ENCODE peak calls at places on chromosomes 4 and X, in four cellular contexts. L, V, T and K are unnamed samples.

GRCh38 chr4:3364199-3364598 is 71.4 kb downstream of the RGS12 start:
- DNase-seq in L (no peak), V (no peak), T (no peak), K (no peak)

GRCh38 chr4:41957634-41958033 is 22.4 kb downstream of the TMEM33 start:
- DNase-seq in L (peak; percentile 9), V (no peak), T (peak; percentile 56), K (no peak)

GRCh38 chrX:298993-299392 is 17.8 kb downstream of the PLCXD1 start:
- DNase-seq in L (no peak), V (no peak), T (no peak), K (no peak)

GRCh38 chrX:123990602-123991001 is 29.1 kb downstream of the STAG2 start:
- DNase-seq in L (no peak), V (no peak), T (no peak), K (no peak)

GRCh38 chr4:76764251-76764650 is 133.7 kb downstream of the SOWAHB start:
- DNase-seq in L (no peak), V (peak; percentile 93), T (no peak), K (no peak)

GRCh38 chr4:151644625-151645024 is 116.2 kb downstream of the GATB start:
- DNase-seq in L (peak; percentile 13), V (no peak), T (peak; percentile 71), K (peak; percentile 59)

GRCh38 chr4:113978561-113979156 is 788 bp downstream of the ARSJ start:
- DNase-seq in L (peak; percentile 38), V (no peak), T (no peak), K (peak; percentile 20)

GRCh38 chrX:153645921-153646481 is 1.0 kb upstream of the DUSP9 start:
- DNase-seq in L (peak; percentile 32), V (no peak), T (no peak), K (no peak)

GRCh38 chr4:6345096-6345830 is 75.6 kb downstream of the WFS1 start:
- DNase-seq in L (no peak), V (no peak), T (no peak), K (no peak)

GRCh38 chr4:827209-828081 is 1.5 kb upstream of the CPLX1 start:
- DNase-seq in L (no peak), V (no peak), T (no peak), K (peak; percentile 49)

GRCh38 chr4:2800691-2801596 is 8.1 kb downstream of the SH3BP2 start:
- DNase-seq in L (no peak), V (peak; percentile 44), T (peak; percentile 87), K (peak; percentile 71)

GRCh38 chr4:88991746-88992145 is 65.2 kb downstream of the FAM13A start:
- DNase-seq in L (peak; percentile 8), V (no peak), T (no peak), K (no peak)

GRCh38 chr4:144714166-144714565 is 68.2 kb downstream of the HHIP start:
- DNase-seq in L (peak; percentile 20), V (no peak), T (no peak), K (no peak)

GRCh38 chrX:106177106-106177981 is 9.2 kb downstream of the PWWP3B start:
- DNase-seq in L (no peak), V (no peak), T (peak; percentile 93), K (peak; percentile 80)

GRCh38 chrX:132819885-132820284 is 138.5 kb downstream of the HS6ST2 start:
- DNase-seq in L (no peak), V (no peak), T (no peak), K (peak; percentile 8)

GRCh38 chrX:44843753-44844152 is at the start of gene DUSP21:
- DNase-seq in L (no peak), V (no peak), T (no peak), K (no peak)

GRCh38 chr4:8403173-8403753 is 37.3 kb downstream of the ACOX3 start:
- DNase-seq in L (peak; percentile 78), V (peak; percentile 73), T (peak; percentile 88), K (peak; percentile 93)

GRCh38 chrX:2608638-2609430 is 82.3 kb upstream of the CD99 start:
- DNase-seq in L (peak; percentile 75), V (peak; percentile 83), T (peak; percentile 86), K (peak; percentile 91)

DNA sequence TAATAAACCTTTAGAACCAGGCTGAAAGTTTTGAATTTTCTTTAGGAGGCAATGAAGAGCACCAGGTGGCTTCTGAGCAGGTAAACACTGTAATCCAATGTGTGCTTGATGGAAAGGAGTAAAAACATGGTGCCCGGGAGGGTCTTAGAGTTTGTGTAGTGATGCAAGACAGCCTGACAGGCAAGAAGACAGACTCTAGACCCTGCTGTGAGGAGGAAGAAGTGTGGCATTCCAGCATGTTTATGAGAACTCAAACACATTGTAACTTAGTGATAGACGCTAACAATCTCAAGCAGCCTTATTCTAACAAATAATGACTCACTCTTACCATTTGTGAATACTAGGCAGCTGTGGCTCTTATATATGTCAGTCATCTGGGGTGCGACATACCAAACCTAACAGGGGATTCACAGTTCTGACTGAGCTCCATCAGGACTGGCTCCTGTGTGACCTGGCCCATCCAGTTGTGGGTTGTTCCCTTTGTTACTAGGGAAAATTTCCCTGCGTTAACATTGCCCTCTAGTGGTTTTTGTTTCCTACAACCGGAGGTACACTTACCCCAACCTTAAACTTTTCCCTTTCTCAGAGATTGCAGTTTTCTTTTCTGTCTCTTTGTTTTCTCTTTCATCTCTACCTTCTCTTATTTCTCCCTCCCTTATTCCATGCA is 53.8 kb downstream of the VSIG4 start:
- DNase-seq in L (peak; percentile 42), V (peak; percentile 41), T (peak; percentile 69), K (peak; percentile 13)
- TF ChIP-seq CTCF in L (peak; percentile 39), V (peak; percentile 65), T (peak; percentile 52), K (peak; percentile 43)

DNA sequence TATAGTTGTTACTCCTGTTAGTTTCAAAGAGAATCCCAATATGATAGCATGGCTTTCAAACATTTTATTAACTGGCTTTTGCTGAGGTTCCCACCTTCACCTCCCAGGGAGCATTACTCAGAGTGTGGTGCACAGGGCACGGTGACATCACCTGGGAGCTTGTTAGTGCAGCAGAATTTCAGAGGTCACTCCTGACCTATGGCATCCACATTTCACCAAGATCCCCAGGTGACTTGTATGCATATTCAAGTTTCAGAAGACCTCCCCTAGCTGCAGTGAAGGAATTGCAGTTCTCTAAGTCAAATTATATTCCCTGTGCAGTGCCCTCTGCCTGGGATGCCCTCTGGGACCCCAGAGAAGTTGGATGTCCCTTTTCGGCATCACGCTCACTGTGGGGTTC is 29.7 kb upstream of the LNX1 start:
- DNase-seq in L (no peak), V (no peak), T (no peak), K (no peak)
- TF ChIP-seq CTCF in L (no peak), V (no peak), T (no peak), K (no peak)

GRCh38 chrX:56978172-56978571 is 17.2 kb downstream of the SPIN3 start:
- DNase-seq in L (peak; percentile 30), V (peak; percentile 31), T (peak; percentile 25), K (peak; percentile 6)
- TF ChIP-seq CTCF in L (peak; percentile 50), V (peak; percentile 67), T (peak; percentile 60), K (peak; percentile 46)

DNA sequence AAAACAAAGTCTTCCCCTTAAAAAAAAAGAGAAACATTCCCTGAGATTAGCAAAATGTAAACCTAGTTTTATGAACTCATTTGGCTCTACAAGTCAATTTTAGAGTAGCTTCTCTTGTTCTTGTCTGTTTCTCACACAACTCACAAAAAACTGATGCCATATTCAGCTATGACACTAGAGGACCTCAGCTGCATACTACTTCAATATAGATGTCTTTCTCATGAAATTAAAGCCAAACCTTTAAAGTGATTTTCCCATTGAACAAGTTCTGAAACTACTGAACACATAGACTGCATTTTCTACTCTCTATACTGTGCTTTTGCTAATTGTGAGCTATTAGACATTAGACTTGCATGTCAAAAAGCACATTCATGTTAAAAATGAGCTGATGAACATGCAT is 49.8 kb downstream of the TBCK start:
- DNase-seq in L (no peak), V (peak; percentile 81), T (peak; percentile 25), K (no peak)
- TF ChIP-seq CTCF in L (peak; percentile 51), V (peak; percentile 92), T (peak; percentile 67), K (peak; percentile 26)

DNA sequence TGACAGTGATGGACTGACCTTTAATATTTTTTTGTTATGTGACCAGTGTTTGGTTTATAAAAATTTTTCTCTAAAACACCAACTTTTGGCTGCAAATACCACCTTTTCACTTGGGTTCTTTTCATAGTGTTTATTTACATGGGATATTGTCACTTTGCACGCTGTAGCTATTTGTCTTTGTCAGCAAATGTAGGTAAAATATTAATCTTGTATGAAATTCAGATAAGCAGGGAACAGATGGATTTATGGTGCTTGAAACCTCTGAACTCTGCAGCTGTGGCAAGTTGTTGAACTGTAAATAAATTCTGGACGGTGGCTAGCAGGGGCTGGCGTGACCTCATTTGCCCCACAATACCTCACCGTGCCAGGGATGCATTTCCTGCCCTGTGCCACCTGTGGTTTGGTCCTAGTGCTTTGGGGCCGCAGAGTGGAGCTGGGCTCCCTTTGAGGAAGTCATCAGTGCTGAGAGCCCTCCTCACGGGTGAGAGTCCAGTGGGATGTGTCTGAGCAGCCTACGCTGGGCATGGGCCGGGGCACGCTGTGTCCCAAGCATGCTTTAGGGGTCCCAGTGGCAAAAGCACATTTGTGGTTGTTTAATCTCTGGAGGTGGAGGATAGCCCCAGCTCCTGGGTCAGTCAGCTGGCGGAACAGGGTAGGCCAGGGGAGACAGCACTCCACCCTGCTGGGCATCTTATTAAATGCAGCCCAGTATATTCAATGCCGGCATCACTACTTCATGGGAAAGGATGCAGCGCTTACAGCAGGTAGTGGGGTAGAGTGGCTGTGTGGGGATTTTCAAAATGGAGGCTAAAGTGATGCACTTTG is 108.6 kb downstream of the TBL1X start:
- DNase-seq in L (no peak), V (no peak), T (no peak), K (no peak)
- TF ChIP-seq CTCF in L (no peak), V (no peak), T (no peak), K (no peak)

GRCh38 chrX:13805241-13805640 is 11.7 kb downstream of the GPM6B start:
- DNase-seq in L (no peak), V (no peak), T (no peak), K (no peak)
- TF ChIP-seq CTCF in L (no peak), V (no peak), T (no peak), K (no peak)